ENCODE peak calls at places on chromosome 20, in five cellular contexts. J is mammary epithelial cell; O is CD8-positive, alpha-beta T cell; P is tibial nerve; G is endothelial cell of umbilical vein. B is an unnamed sample.

GRCh38 chr20:16601019-16601418 is 27.8 kb upstream of the KIF16B start:
- DNase-seq in O (no peak), J (no peak), P (no peak), G (no peak), B (no peak)

GRCh38 chr20:59831024-59831900 is 102.2 kb downstream of the SYCP2 start:
- DNase-seq in O (no peak), P (no peak), G (no peak), J (peak; percentile 46), B (no peak)

GRCh38 chr20:33076662-33077398 is 2.6 kb upstream of the BPIFB4 start:
- DNase-seq in J (peak; percentile 17), O (no peak), P (no peak), G (no peak), B (no peak)

GRCh38 chr20:63738687-63739128 is 868 bp upstream of the SLC2A4RG start:
- DNase-seq in P (peak; percentile 31), O (peak; percentile 37), J (no peak), G (no peak), B (peak; percentile 78)

GRCh38 chr20:37581246-37581645 is 53.6 kb upstream of the BLCAP start:
- DNase-seq in G (no peak), O (no peak), P (no peak), J (no peak), B (no peak)

GRCh38 chr20:44832724-44833123 is 22.4 kb upstream of the RIMS4 start:
- DNase-seq in G (no peak), J (peak; percentile 16), O (no peak), P (no peak), B (no peak)

GRCh38 chr20:24560571-24561485 is 91.4 kb downstream of the SYNDIG1 start:
- DNase-seq in J (peak; percentile 11), G (no peak), P (no peak), O (no peak), B (no peak)

GRCh38 chr20:24998631-24999445 is 6.3 kb upstream of the APMAP start:
- DNase-seq in O (no peak), J (no peak), P (no peak), G (no peak), B (no peak)

GRCh38 chr20:37984018-37984785 is 49.1 kb downstream of the TTI1 start:
- DNase-seq in J (no peak), G (no peak), O (no peak), P (no peak), B (peak; percentile 25)

GRCh38 chr20:45997187-45997586 is 11.5 kb upstream of the MMP9 start:
- DNase-seq in P (no peak), J (no peak), O (no peak), G (no peak), B (no peak)

GRCh38 chr20:4856022-4856755 is 134.5 kb downstream of the PRND start:
- DNase-seq in G (no peak), J (no peak), P (no peak), O (no peak), B (no peak)

GRCh38 chr20:15387228-15387627 is 1049.8 kb upstream of the FLRT3 start:
- DNase-seq in O (no peak), J (no peak), G (no peak), P (no peak), B (no peak)
- TF ChIP-seq CTCF in O (no peak), J (no peak), G (no peak), P (no peak), B (no peak)

GRCh38 chr20:23299673-23300050 is 50.9 kb upstream of the NXT1 start:
- DNase-seq in J (no peak), O (no peak), G (no peak), P (no peak), B (no peak)

GRCh38 chr20:23296841-23297701 is 53.5 kb upstream of the NXT1 start:
- DNase-seq in J (no peak), P (peak; percentile 34), G (no peak), O (no peak), B (no peak)

GRCh38 chr20:23298155-23298554 is 52.4 kb upstream of the NXT1 start:
- DNase-seq in O (no peak), P (no peak), G (no peak), J (no peak), B (no peak)

GRCh38 chr20:23301436-23302050 is 49.0 kb upstream of the NXT1 start:
- DNase-seq in O (no peak), G (no peak), P (no peak), J (no peak), B (no peak)

DNA sequence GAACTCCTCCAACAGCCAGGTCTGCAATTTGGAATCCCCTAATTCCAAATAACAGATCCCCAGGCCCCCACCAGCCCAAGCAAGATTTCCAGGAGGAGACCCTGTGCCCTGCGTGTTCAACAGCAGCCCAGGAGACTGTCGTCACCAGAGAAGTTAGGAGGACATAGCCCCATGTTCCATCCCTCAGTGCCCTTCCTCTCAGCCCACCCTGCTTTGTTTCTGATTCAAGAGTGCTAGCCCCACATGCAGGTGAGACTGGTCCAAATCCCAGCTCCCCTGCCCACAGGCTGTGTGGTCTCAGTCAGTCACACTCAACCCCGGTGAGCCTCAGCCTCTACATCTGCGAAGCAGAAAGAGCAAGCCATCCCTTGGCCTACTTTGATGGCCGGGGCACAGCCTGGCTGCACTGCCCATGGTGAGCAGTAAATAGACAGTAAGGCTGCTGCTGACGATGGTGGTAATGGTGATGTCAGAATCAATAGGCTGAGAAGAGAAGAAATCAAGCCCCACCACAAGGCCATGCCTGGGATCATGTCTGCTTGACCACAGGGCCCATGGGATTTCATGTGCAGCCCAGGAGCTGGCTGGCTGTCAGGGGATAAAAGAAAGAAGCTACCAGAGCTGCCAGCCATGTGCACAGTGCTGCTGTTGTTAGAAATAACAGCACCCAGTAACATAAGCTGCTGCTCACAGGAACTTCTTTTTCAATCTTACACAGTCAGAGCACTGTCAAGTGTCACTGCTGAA is 51.5 kb upstream of the NXT1 start:
- DNase-seq in G (no peak), J (no peak), P (no peak), O (no peak), B (no peak)
- H3K4me3 ChIP-seq in G (no peak overlapping the region), J (no peak overlapping the region), P (no peak overlapping the region), O (no peak overlapping the region), B (no peak overlapping the region)

GRCh38 chr20:62366370-62367135 is 559 bp downstream of the LAMA5 start:
- DNase-seq in J (no peak), O (no peak), G (no peak), P (no peak), B (no peak)

GRCh38 chr20:62368303-62368628 is 1.2 kb upstream of the LAMA5 start:
- DNase-seq in G (no peak), O (no peak), J (no peak), P (no peak), B (no peak)

GRCh38 chr20:62365814-62366369 is 1.2 kb downstream of the LAMA5 start:
- DNase-seq in P (no peak), O (no peak), J (peak; percentile 75), G (no peak), B (no peak)

GRCh38 chr20:62367483-62368302 is 581 bp upstream of the LAMA5 start:
- DNase-seq in P (no peak), G (no peak), O (no peak), J (no peak), B (no peak)

DNA sequence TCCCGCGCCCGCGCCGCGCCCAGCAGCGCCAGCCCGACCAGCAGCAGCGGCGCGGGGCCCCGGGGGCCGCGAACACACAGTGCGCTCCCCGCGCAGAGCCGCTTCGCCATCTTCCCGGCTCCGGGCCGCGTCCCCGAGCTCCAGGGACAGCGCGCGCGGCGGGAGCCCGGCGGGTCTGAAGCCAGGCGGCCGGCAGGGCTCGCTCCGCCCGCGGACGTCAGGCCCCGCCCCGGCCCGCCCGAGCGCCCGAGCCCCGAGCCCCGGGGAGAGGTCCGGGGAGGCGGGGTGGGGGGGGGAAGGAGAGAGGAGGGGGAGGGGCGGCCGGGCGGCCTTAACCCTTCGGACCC is at the start of gene LAMA5:
- DNase-seq in P (no peak), J (no peak), O (no peak), G (no peak), B (no peak)
- H3K4me1 ChIP-seq in P (peaks cover 92% of the 10 kb centered on the region), J (peaks cover 75% of the 10 kb centered on the region), O (peaks cover 17% of the 10 kb centered on the region), G (peaks cover 49% of the 10 kb centered on the region), B (peaks cover 85% of the 10 kb centered on the region)

GRCh38 chr20:38986663-38987062 is 24.5 kb downstream of the DHX35 start:
- DNase-seq in P (no peak), G (no peak), J (no peak), O (no peak), B (no peak)
- TF ChIP-seq CTCF in P (no peak), G (no peak), J (no peak), O (no peak), B (no peak)

GRCh38 chr20:50737352-50737751 is 6.0 kb downstream of the PARD6B start:
- DNase-seq in P (no peak), O (no peak), G (no peak), J (no peak), B (no peak)
- H3K4me3 ChIP-seq in P (no peak overlapping the region), O (no peak overlapping the region), G (no peak overlapping the region), J (no peak overlapping the region), B (no peak overlapping the region)